ENCODE peak calls at places on chromosomes 13 and 19, in four cellular contexts. S, O, F and Q are unnamed samples.

GRCh38 chr19:39409207-39409885 is 2.7 kb downstream of the ZFP36 start:
- DNase-seq in F (peak; percentile 66), O (peak; percentile 95), S (no peak), Q (peak; percentile 67)

GRCh38 chr19:35357867-35358573 is at the start of gene FFAR3:
- DNase-seq in F (no peak), S (no peak), O (peak; percentile 38), Q (no peak)

GRCh38 chr13:44685641-44686040 is 109.5 kb upstream of the TSC22D1 start:
- DNase-seq in O (no peak), F (no peak), S (no peak), Q (no peak)

GRCh38 chr19:22601906-22602630 is 32.1 kb upstream of the ZNF492 start:
- DNase-seq in S (no peak), F (no peak), O (no peak), Q (no peak)

GRCh38 chr19:17775245-17775927 is 19.6 kb upstream of the B3GNT3 start:
- DNase-seq in S (no peak), F (no peak), O (no peak), Q (no peak)

GRCh38 chr19:40650749-40651305 is 39.6 kb downstream of the NUMBL start:
- DNase-seq in O (no peak), S (no peak), F (no peak), Q (no peak)

GRCh38 chr13:96500953-96501352 is 411.0 kb downstream of the HS6ST3 start:
- DNase-seq in O (no peak), F (no peak), S (no peak), Q (no peak)

GRCh38 chr13:29925457-29925856 is 75.0 kb upstream of the UBL3 start:
- DNase-seq in S (no peak), F (no peak), O (peak; percentile 55), Q (no peak)

GRCh38 chr13:85266771-85267170 is 532.4 kb downstream of the SLITRK6 start:
- DNase-seq in F (no peak), O (no peak), S (no peak), Q (no peak)

GRCh38 chr19:1082165-1082927 is 12.8 kb downstream of the POLR2E start:
- DNase-seq in O (no peak), S (no peak), F (no peak), Q (peak; percentile 30)

GRCh38 chr13:110771194-110771593 is 57.7 kb downstream of the ING1 start:
- DNase-seq in O (no peak), F (no peak), S (no peak), Q (peak; percentile 4)

GRCh38 chr13:111526922-111527321 is 206.5 kb downstream of the TEX29 start:
- DNase-seq in F (no peak), O (no peak), S (no peak), Q (no peak)

GRCh38 chr13:100336795-100337516 is 248.1 kb downstream of the PCCA start:
- DNase-seq in F (no peak), O (no peak), S (no peak), Q (no peak)

GRCh38 chr13:112133489-112134149 is 66.7 kb downstream of the SOX1 start:
- DNase-seq in F (no peak), O (no peak), S (no peak), Q (no peak)

GRCh38 chr13:27533155-27533643 is 82.8 kb upstream of the MTIF3 start:
- DNase-seq in O (peak; percentile 84), F (peak; percentile 12), S (peak; percentile 6), Q (peak; percentile 10)

GRCh38 chr19:5131866-5132561 is 163.1 kb downstream of the KDM4B start:
- DNase-seq in S (no peak), O (no peak), F (no peak), Q (no peak)

GRCh38 chr19:18519962-18520847 is 1.7 kb downstream of the ELL start:
- DNase-seq in O (peak; percentile 41), F (no peak), S (no peak), Q (peak; percentile 53)

GRCh38 chr19:1616396-1616795 is 11.1 kb upstream of the UQCR11 start:
- DNase-seq in F (no peak), O (no peak), S (no peak), Q (no peak)

GRCh38 chr13:23828086-23828485 is 61.1 kb downstream of the MIPEP start:
- DNase-seq in S (no peak), O (no peak), F (no peak), Q (no peak)

GRCh38 chr13:26837102-26837501 is 76.5 kb upstream of the GPR12 start:
- DNase-seq in F (no peak), O (no peak), S (no peak), Q (no peak)

GRCh38 chr19:45558399-45558878 is 26.2 kb downstream of the OPA3 start:
- DNase-seq in S (peak; percentile 20), O (no peak), F (peak; percentile 31), Q (peak; percentile 37)

GRCh38 chr13:90238433-90238832 is 1109.1 kb upstream of the MIR17HG start:
- DNase-seq in F (no peak), O (no peak), S (no peak), Q (no peak)

GRCh38 chr19:3708207-3708931 is at the start of gene TJP3:
- DNase-seq in S (no peak), O (no peak), F (no peak), Q (no peak)

GRCh38 chr19:18731562-18732008 is 48.1 kb downstream of the CRTC1 start:
- DNase-seq in S (no peak), O (no peak), F (no peak), Q (no peak)

GRCh38 chr19:8702350-8702749 is 3.8 kb upstream of the ACTL9 start:
- DNase-seq in O (no peak), F (no peak), S (no peak), Q (no peak)

GRCh38 chr19:14554382-14554812 is 17.5 kb downstream of the NDUFB7 start:
- DNase-seq in O (no peak), S (no peak), F (no peak), Q (no peak)

GRCh38 chr13:111853146-111853545 is 213.8 kb upstream of the SOX1 start:
- DNase-seq in O (no peak), F (no peak), S (no peak), Q (no peak)

GRCh38 chr19:409006-409514 is at the start of gene C2CD4C:
- DNase-seq in O (no peak), S (no peak), F (no peak), Q (no peak)